ENCODE peak calls at places on chromosomes 4 and X, in six cellular contexts. One of them, this sample, is unnamed.

GRCh38 chrX:120380699-120381098 is 18.8 kb downstream of the ATP1B4 start:
- DNase-seq in epithelial cell of esophagus: peak; percentile 46
- DNase-seq in thyroid gland: peak; percentile 5
- DNase-seq in sigmoid colon: no peak
- DNase-seq in ascending aorta: no peak
- DNase-seq in left lung: no peak
- DNase-seq in this sample: peak; percentile 6

GRCh38 chr4:168028970-168029610 is 63.2 kb upstream of the ANXA10 start:
- DNase-seq in epithelial cell of esophagus: peak; percentile 46
- DNase-seq in thyroid gland: no peak
- DNase-seq in sigmoid colon: no peak
- DNase-seq in ascending aorta: no peak
- DNase-seq in left lung: no peak
- DNase-seq in this sample: no peak

GRCh38 chr4:82367438-82368097 is 6.2 kb downstream of the HNRNPD start:
- DNase-seq in epithelial cell of esophagus: no peak
- DNase-seq in thyroid gland: no peak
- DNase-seq in sigmoid colon: no peak
- DNase-seq in ascending aorta: no peak
- DNase-seq in left lung: no peak
- DNase-seq in this sample: no peak

GRCh38 chr4:173440888-173441287 is 42.0 kb upstream of the SCRG1 start:
- DNase-seq in epithelial cell of esophagus: no peak
- DNase-seq in thyroid gland: no peak
- DNase-seq in sigmoid colon: no peak
- DNase-seq in ascending aorta: no peak
- DNase-seq in left lung: no peak
- DNase-seq in this sample: no peak

GRCh38 chrX:47662144-47662657 is 3.2 kb upstream of the UXT start:
- DNase-seq in epithelial cell of esophagus: peak; percentile 85
- DNase-seq in thyroid gland: no peak
- DNase-seq in sigmoid colon: no peak
- DNase-seq in ascending aorta: no peak
- DNase-seq in left lung: no peak
- DNase-seq in this sample: peak; percentile 90

GRCh38 chrX:109709129-109709631 is 23.9 kb downstream of the ACSL4 start:
- DNase-seq in epithelial cell of esophagus: peak; percentile 63
- DNase-seq in thyroid gland: no peak
- DNase-seq in sigmoid colon: no peak
- DNase-seq in ascending aorta: no peak
- DNase-seq in left lung: no peak
- DNase-seq in this sample: peak; percentile 68

GRCh38 chr4:169024762-169025161 is 14.7 kb upstream of the CBR4 start:
- DNase-seq in epithelial cell of esophagus: peak; percentile 60
- DNase-seq in thyroid gland: no peak
- DNase-seq in sigmoid colon: no peak
- DNase-seq in ascending aorta: no peak
- DNase-seq in left lung: no peak
- DNase-seq in this sample: peak; percentile 74

GRCh38 chrX:115547448-115547847 is 13.5 kb upstream of the PLS3 start:
- DNase-seq in epithelial cell of esophagus: no peak
- DNase-seq in thyroid gland: no peak
- DNase-seq in sigmoid colon: no peak
- DNase-seq in ascending aorta: no peak
- DNase-seq in left lung: no peak
- DNase-seq in this sample: no peak

GRCh38 chr4:113476800-113477199 is 284.7 kb downstream of the CAMK2D start:
- DNase-seq in epithelial cell of esophagus: peak; percentile 92
- DNase-seq in thyroid gland: no peak
- DNase-seq in sigmoid colon: no peak
- DNase-seq in ascending aorta: no peak
- DNase-seq in left lung: no peak
- DNase-seq in this sample: no peak

GRCh38 chrX:72110051-72110926 is 21.4 kb downstream of the RTL5 start:
- DNase-seq in epithelial cell of esophagus: peak; percentile 10
- DNase-seq in thyroid gland: no peak
- DNase-seq in sigmoid colon: no peak
- DNase-seq in ascending aorta: no peak
- DNase-seq in left lung: no peak
- DNase-seq in this sample: no peak

GRCh38 chr4:13647012-13647411 is 19.5 kb upstream of the BOD1L1 start:
- DNase-seq in epithelial cell of esophagus: no peak
- DNase-seq in thyroid gland: no peak
- DNase-seq in sigmoid colon: no peak
- DNase-seq in ascending aorta: no peak
- DNase-seq in left lung: no peak
- DNase-seq in this sample: no peak

GRCh38 chr4:87399148-87399547 is 8.2 kb upstream of the HSD17B11 start:
- DNase-seq in epithelial cell of esophagus: no peak
- DNase-seq in thyroid gland: peak; percentile 9
- DNase-seq in sigmoid colon: no peak
- DNase-seq in ascending aorta: no peak
- DNase-seq in left lung: no peak
- DNase-seq in this sample: no peak

GRCh38 chr4:133062851-133063250 is 86.2 kb upstream of the PCDH10 start:
- DNase-seq in epithelial cell of esophagus: peak; percentile 18
- DNase-seq in thyroid gland: no peak
- DNase-seq in sigmoid colon: no peak
- DNase-seq in ascending aorta: no peak
- DNase-seq in left lung: no peak
- DNase-seq in this sample: peak; percentile 31

GRCh38 chrX:56726609-56727008 is 2.4 kb upstream of the NBDY start:
- DNase-seq in epithelial cell of esophagus: peak; percentile 59
- DNase-seq in thyroid gland: no peak
- DNase-seq in sigmoid colon: no peak
- DNase-seq in ascending aorta: no peak
- DNase-seq in left lung: no peak
- DNase-seq in this sample: peak; percentile 70

GRCh38 chrX:47316276-47317025 is 53.9 kb upstream of the ZNF157 start:
- DNase-seq in epithelial cell of esophagus: no peak
- DNase-seq in thyroid gland: no peak
- DNase-seq in sigmoid colon: no peak
- DNase-seq in ascending aorta: no peak
- DNase-seq in left lung: no peak
- DNase-seq in this sample: peak; percentile 6

GRCh38 chr4:140653718-140654515 is 85.2 kb upstream of the UCP1 start:
- DNase-seq in epithelial cell of esophagus: no peak
- DNase-seq in thyroid gland: no peak
- DNase-seq in sigmoid colon: no peak
- DNase-seq in ascending aorta: no peak
- DNase-seq in left lung: no peak
- DNase-seq in this sample: peak; percentile 81

GRCh38 chr4:156888762-156889161 is 82.8 kb downstream of the PDGFC start:
- DNase-seq in epithelial cell of esophagus: peak; percentile 88
- DNase-seq in thyroid gland: no peak
- DNase-seq in sigmoid colon: no peak
- DNase-seq in ascending aorta: no peak
- DNase-seq in left lung: no peak
- DNase-seq in this sample: peak; percentile 83

GRCh38 chr4:94849901-94850300 is 92.1 kb downstream of the BMPR1B start:
- DNase-seq in epithelial cell of esophagus: no peak
- DNase-seq in thyroid gland: no peak
- DNase-seq in sigmoid colon: no peak
- DNase-seq in ascending aorta: no peak
- DNase-seq in left lung: no peak
- DNase-seq in this sample: peak; percentile 11

GRCh38 chr4:114383055-114383454 is 215.6 kb upstream of the UGT8 start:
- DNase-seq in epithelial cell of esophagus: no peak
- DNase-seq in thyroid gland: no peak
- DNase-seq in sigmoid colon: no peak
- DNase-seq in ascending aorta: no peak
- DNase-seq in left lung: no peak
- DNase-seq in this sample: no peak

GRCh38 chrX:150363561-150364346 is 637 bp downstream of the MAMLD1 start:
- DNase-seq in epithelial cell of esophagus: peak; percentile 54
- DNase-seq in thyroid gland: peak; percentile 8
- DNase-seq in sigmoid colon: no peak
- DNase-seq in ascending aorta: no peak
- DNase-seq in left lung: no peak
- DNase-seq in this sample: peak; percentile 45

GRCh38 chr4:100590308-100590707 is 72.5 kb upstream of the EMCN start:
- DNase-seq in epithelial cell of esophagus: peak; percentile 21
- DNase-seq in thyroid gland: no peak
- DNase-seq in sigmoid colon: no peak
- DNase-seq in ascending aorta: no peak
- DNase-seq in left lung: no peak
- DNase-seq in this sample: peak; percentile 11

GRCh38 chrX:131830400-131831184 is 192.5 kb upstream of the STK26 start:
- DNase-seq in epithelial cell of esophagus: peak; percentile 79
- DNase-seq in thyroid gland: peak; percentile 25
- DNase-seq in sigmoid colon: peak; percentile 82
- DNase-seq in ascending aorta: peak; percentile 84
- DNase-seq in left lung: peak; percentile 64
- DNase-seq in this sample: peak; percentile 82

GRCh38 chrX:71171110-71171801 is 26.6 kb downstream of the NLGN3 start:
- DNase-seq in epithelial cell of esophagus: no peak
- DNase-seq in thyroid gland: no peak
- DNase-seq in sigmoid colon: no peak
- DNase-seq in ascending aorta: no peak
- DNase-seq in left lung: no peak
- DNase-seq in this sample: no peak

DNA sequence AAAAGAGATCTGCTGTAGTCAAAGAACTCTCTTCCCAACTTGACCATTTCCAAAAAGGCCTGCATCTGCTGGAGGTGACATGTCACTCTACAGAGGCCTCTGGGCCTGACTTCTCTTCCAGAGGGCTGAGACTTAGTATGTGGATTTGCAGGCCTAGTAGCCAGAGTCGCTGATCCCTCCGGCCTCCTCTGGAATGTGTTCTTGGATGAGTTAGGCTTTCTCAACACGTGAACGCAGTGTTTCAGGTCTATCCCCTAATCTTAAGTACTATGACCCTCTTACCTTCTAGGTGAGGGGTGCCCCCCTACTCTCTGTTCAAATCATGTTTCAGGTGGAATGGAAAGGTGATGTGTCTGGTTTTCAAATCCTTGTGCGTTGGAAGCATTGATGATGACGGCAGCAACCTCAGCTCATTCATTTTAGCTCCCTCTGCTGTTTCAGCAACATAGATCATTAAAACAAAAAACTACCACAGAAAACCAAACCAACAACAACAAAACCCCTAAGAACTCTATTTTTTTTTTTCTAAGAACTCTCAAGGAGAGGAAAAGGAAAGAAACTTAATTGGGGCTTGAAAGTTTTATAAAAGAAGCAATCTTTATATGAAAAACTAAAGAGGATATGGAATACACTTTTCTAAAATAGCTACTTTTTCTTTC is 56.4 kb downstream of the RWDD4 start:
- DNase-seq in epithelial cell of esophagus: peak; percentile 53
- DNase-seq in thyroid gland: no peak
- DNase-seq in sigmoid colon: no peak
- DNase-seq in ascending aorta: no peak
- DNase-seq in left lung: no peak
- DNase-seq in this sample: peak; percentile 44
- TF ChIP-seq CTCF in epithelial cell of esophagus: peak; percentile 49
- TF ChIP-seq CTCF in thyroid gland: no peak
- TF ChIP-seq CTCF in sigmoid colon: peak; percentile 22
- TF ChIP-seq CTCF in ascending aorta: no peak
- TF ChIP-seq CTCF in left lung: no peak
- TF ChIP-seq CTCF in this sample: peak; percentile 44

GRCh38 chr4:185919107-185919506 is 107.1 kb upstream of the SORBS2 start:
- DNase-seq in epithelial cell of esophagus: no peak
- DNase-seq in thyroid gland: no peak
- DNase-seq in sigmoid colon: no peak
- DNase-seq in ascending aorta: no peak
- DNase-seq in left lung: no peak
- DNase-seq in this sample: no peak

GRCh38 chr4:185921583-185922555 is 109.9 kb upstream of the SORBS2 start:
- DNase-seq in epithelial cell of esophagus: no peak
- DNase-seq in thyroid gland: no peak
- DNase-seq in sigmoid colon: no peak
- DNase-seq in ascending aorta: no peak
- DNase-seq in left lung: no peak
- DNase-seq in this sample: no peak

GRCh38 chr4:185924458-185924857 is 112.5 kb upstream of the SORBS2 start:
- DNase-seq in epithelial cell of esophagus: no peak
- DNase-seq in thyroid gland: no peak
- DNase-seq in sigmoid colon: no peak
- DNase-seq in ascending aorta: no peak
- DNase-seq in left lung: no peak
- DNase-seq in this sample: no peak

GRCh38 chr4:185920171-185920570 is 108.2 kb upstream of the SORBS2 start:
- DNase-seq in epithelial cell of esophagus: peak; percentile 91
- DNase-seq in thyroid gland: no peak
- DNase-seq in sigmoid colon: no peak
- DNase-seq in ascending aorta: no peak
- DNase-seq in left lung: no peak
- DNase-seq in this sample: no peak

DNA sequence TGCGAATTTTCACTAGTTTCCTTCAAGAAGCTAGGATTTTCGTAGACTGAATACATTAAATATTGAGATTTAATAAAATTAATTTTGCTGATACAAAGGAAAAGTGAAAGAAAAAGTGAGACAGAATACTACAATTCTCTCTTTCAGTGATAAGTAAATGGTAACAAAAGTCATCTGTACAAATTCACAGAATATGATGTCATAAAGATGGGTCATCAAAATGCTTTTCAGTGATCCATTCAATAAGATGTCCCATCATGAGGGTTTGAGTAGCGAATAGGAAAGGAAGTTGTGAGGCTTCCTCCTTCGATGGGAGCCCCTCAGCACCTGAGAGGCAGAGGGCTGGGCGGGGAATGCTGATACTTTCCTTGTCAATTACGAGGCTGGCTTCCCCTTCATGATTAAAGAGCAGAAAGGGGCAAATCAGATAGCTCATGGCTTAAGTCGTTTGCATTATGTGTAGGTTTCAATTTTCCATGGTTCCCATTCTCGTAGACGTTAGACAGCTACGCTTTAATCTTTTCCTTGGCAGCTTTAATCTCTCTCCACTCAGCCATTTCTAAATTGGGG is 108.8 kb upstream of the SORBS2 start:
- DNase-seq in epithelial cell of esophagus: no peak
- DNase-seq in thyroid gland: no peak
- DNase-seq in sigmoid colon: no peak
- DNase-seq in ascending aorta: no peak
- DNase-seq in left lung: no peak
- DNase-seq in this sample: no peak
- H3K4me3 ChIP-seq in epithelial cell of esophagus: no peak overlapping the region
- H3K4me3 ChIP-seq in thyroid gland: no peak overlapping the region
- H3K4me3 ChIP-seq in sigmoid colon: no peak overlapping the region
- H3K4me3 ChIP-seq in ascending aorta: no peak overlapping the region
- H3K4me3 ChIP-seq in left lung: no peak overlapping the region
- H3K4me3 ChIP-seq in this sample: no peak overlapping the region

DNA sequence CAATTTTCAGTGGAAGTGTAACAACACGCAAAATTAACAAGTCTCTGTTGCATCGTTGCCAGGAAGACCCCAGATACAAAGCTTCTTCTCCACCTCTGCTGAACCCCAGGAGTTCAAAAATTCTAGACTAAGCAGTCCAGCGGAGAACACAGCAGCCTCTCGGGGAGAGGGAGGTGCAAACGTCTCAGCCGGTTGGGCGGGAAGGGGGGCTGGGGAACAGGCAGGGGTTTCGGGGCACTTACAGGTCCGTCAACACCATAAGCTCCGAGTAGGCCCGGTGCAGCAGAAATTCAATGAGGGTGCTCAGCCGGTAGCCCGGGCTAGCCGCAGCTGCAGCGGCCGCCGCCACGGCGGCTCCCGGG is 405 bp downstream of the MED14 start:
- DNase-seq in epithelial cell of esophagus: peak; percentile 9
- DNase-seq in thyroid gland: peak; percentile 51
- DNase-seq in sigmoid colon: peak; percentile 67
- DNase-seq in ascending aorta: no peak
- DNase-seq in left lung: peak; percentile 36
- DNase-seq in this sample: peak; percentile 16
- TF ChIP-seq CTCF in epithelial cell of esophagus: no peak
- TF ChIP-seq CTCF in thyroid gland: no peak
- TF ChIP-seq CTCF in sigmoid colon: no peak
- TF ChIP-seq CTCF in ascending aorta: no peak
- TF ChIP-seq CTCF in left lung: no peak
- TF ChIP-seq CTCF in this sample: no peak

GRCh38 chr4:108109111-108109510 is 59.6 kb downstream of the LEF1 start:
- DNase-seq in epithelial cell of esophagus: no peak
- DNase-seq in thyroid gland: no peak
- DNase-seq in sigmoid colon: no peak
- DNase-seq in ascending aorta: no peak
- DNase-seq in left lung: no peak
- DNase-seq in this sample: no peak
- H3K4me3 ChIP-seq in epithelial cell of esophagus: no peak overlapping the region
- H3K4me3 ChIP-seq in thyroid gland: no peak overlapping the region
- H3K4me3 ChIP-seq in sigmoid colon: no peak overlapping the region
- H3K4me3 ChIP-seq in ascending aorta: no peak overlapping the region
- H3K4me3 ChIP-seq in left lung: no peak overlapping the region
- H3K4me3 ChIP-seq in this sample: no peak overlapping the region